ENCODE peak calls at places on chromosomes 7 and 10, in five cellular contexts. X is amniotic epithelial cell, I is T1000, H is GM04504, C is fibroblast of lung. T is an unnamed sample.

GRCh38 chr10:64115913-64116643 is 594.9 kb downstream of the REEP3 start:
- DNase-seq in X (no peak), I (no peak), H (no peak), C (no peak), T (no peak)

GRCh38 chr10:11150255-11150731 is 132.6 kb downstream of the CELF2 start:
- DNase-seq in X (no peak), H (no peak), I (no peak), C (no peak), T (no peak)

GRCh38 chr7:75920431-75921161 is 5.6 kb downstream of the POR start:
- DNase-seq in X (peak; percentile 92), H (no peak), C (peak; percentile 49), I (no peak), T (no peak)

GRCh38 chr7:121057878-121058277 is 69.4 kb downstream of the CPED1 start:
- DNase-seq in I (no peak), X (no peak), H (no peak), C (no peak), T (no peak)

GRCh38 chr7:34019431-34019830 is 114.1 kb downstream of the BMPER start:
- DNase-seq in H (no peak), X (peak; percentile 29), I (no peak), C (no peak), T (no peak)

GRCh38 chr7:78326189-78326588 is 527.6 kb downstream of the PHTF2 start:
- DNase-seq in H (peak; percentile 31), C (peak; percentile 76), I (peak; percentile 19), X (peak; percentile 88), T (no peak)

GRCh38 chr10:110860576-110861241 is 11.0 kb upstream of the PDCD4 start:
- DNase-seq in C (no peak), X (no peak), H (no peak), I (no peak), T (no peak)

GRCh38 chr10:60299961-60300883 is 89.5 kb downstream of the ANK3 start:
- DNase-seq in C (peak; percentile 98), X (peak; percentile 85), H (no peak), I (no peak), T (no peak)

GRCh38 chr7:27199820-27200760 is at the start of gene HOXA13:
- DNase-seq in I (peak; percentile 52), X (no peak), H (no peak), C (no peak), T (no peak)

GRCh38 chr10:31146496-31147219 is 115.0 kb upstream of the ZNF438 start:
- DNase-seq in X (peak; percentile 87), I (peak; percentile 31), H (peak; percentile 53), C (peak; percentile 88), T (peak; percentile 87)

GRCh38 chr7:154581251-154581890 is 421.6 kb downstream of the PAXIP1 start:
- DNase-seq in X (no peak), I (no peak), C (no peak), H (no peak), T (no peak)

T was measured in skeletal muscle cell.